ENCODE peak calls at places on chromosomes 16 and 17, in eight cellular contexts. Q is tibial artery, D is retinal pigment epithelial cell, H is lower lobe of right lung, B is AG10803, R is coronary artery, C is osteoblast, W is choroid plexus epithelial cell. N is an unnamed sample.

GRCh38 chr17:48444531-48445247 is 14.7 kb upstream of the SKAP1 start:
- DNase-seq in W (no peak), R (no peak), B (no peak), Q (no peak), C (no peak), D (no peak), H (no peak), N (no peak)

GRCh38 chr17:9875441-9875840 is 29.6 kb downstream of the RCVRN start:
- DNase-seq in D (no peak), R (peak), W (peak), C (no peak), Q (no peak), H (no peak), B (peak), N (peak)

GRCh38 chr17:39926588-39927100 is 757 bp downstream of the ORMDL3 start:
- DNase-seq in H (peak), Q (no peak), C (peak), B (peak), W (peak), R (peak), D (no peak), N (no peak)

GRCh38 chr16:3444032-3444388 is 530 bp downstream of the NAA60 start:
- DNase-seq in W (peak), R (no peak), B (peak), C (peak), H (peak), D (no peak), Q (no peak), N (no peak)

GRCh38 chr17:47239663-47240374 is 13.8 kb upstream of the ITGB3 start:
- DNase-seq in Q (peak), R (peak), C (peak), B (peak), H (no peak), D (peak), W (peak), N (peak)

GRCh38 chr16:63005356-63005755 is 969.1 kb upstream of the CDH8 start:
- DNase-seq in W (no peak), R (no peak), C (no peak), H (no peak), D (no peak), B (no peak), Q (no peak), N (no peak)

GRCh38 chr17:76384987-76385891 is 830 bp downstream of the SPHK1 start:
- DNase-seq in Q (peak), D (no peak), C (peak), R (no peak), W (peak), B (peak), H (no peak), N (no peak)

GRCh38 chr16:17519041-17519440 is 48.3 kb upstream of the XYLT1 start:
- DNase-seq in H (no peak), W (no peak), D (no peak), R (no peak), B (peak), C (no peak), Q (no peak), N (no peak)

GRCh38 chr16:84117482-84117843 is 721 bp upstream of the MBTPS1 start:
- DNase-seq in R (no peak), C (peak), D (no peak), H (no peak), B (peak), Q (no peak), W (peak), N (no peak)

GRCh38 chr17:67474081-67474661 is 97.1 kb downstream of the PITPNC1 start:
- DNase-seq in R (peak), W (peak), D (no peak), B (peak), H (no peak), C (no peak), Q (peak), N (no peak)

GRCh38 chr17:73902416-73903181 is 258.4 kb upstream of the SDK2 start:
- DNase-seq in W (no peak), D (no peak), Q (peak), R (no peak), B (no peak), H (no peak), C (no peak), N (no peak)

GRCh38 chr17:81960130-81960958 is 643 bp downstream of the NOTUM start:
- DNase-seq in R (no peak), Q (no peak), D (no peak), C (peak), B (no peak), H (no peak), W (no peak), N (no peak)

GRCh38 chr17:68576137-68576536 is 25.0 kb downstream of the FAM20A start:
- DNase-seq in C (no peak), W (no peak), D (no peak), Q (no peak), H (no peak), R (no peak), B (no peak), N (no peak)

GRCh38 chr17:18985475-18985874 is 19.1 kb downstream of the FAM83G start:
- DNase-seq in W (no peak), Q (no peak), B (no peak), D (no peak), C (no peak), R (no peak), H (no peak), N (no peak)

GRCh38 chr17:16929281-16929680 is 42.6 kb downstream of the TNFRSF13B start:
- DNase-seq in R (no peak), D (no peak), Q (no peak), C (peak), W (no peak), B (no peak), H (no peak), N (no peak)

GRCh38 chr17:44829558-44830358 is at the start of gene GJC1:
- DNase-seq in W (no peak), D (no peak), C (peak), Q (no peak), H (no peak), R (no peak), B (peak), N (no peak)

GRCh38 chr17:4230142-4230541 is 33.6 kb downstream of the ANKFY1 start:
- DNase-seq in Q (peak), H (no peak), R (no peak), W (peak), B (peak), C (peak), D (peak), N (peak)

GRCh38 chr17:83067071-83067717 is 12.2 kb upstream of the METRNL start:
- DNase-seq in Q (peak), R (peak), H (peak), B (no peak), W (no peak), C (peak), D (no peak), N (no peak)

GRCh38 chr17:42632949-42633444 is 23.5 kb downstream of the TUBG1 start:
- DNase-seq in C (no peak), W (no peak), R (no peak), B (no peak), D (no peak), Q (no peak), H (no peak), N (no peak)

GRCh38 chr16:13110124-13110796 is 208.9 kb downstream of the SHISA9 start:
- DNase-seq in Q (peak), B (peak), D (peak), W (peak), C (no peak), R (peak), H (no peak), N (peak)

GRCh38 chr16:89485701-89486246 is 4.6 kb downstream of the ANKRD11 start:
- DNase-seq in W (no peak), Q (no peak), B (no peak), D (no peak), R (no peak), H (no peak), C (no peak), N (no peak)

GRCh38 chr16:4679854-4680636 is 13.3 kb upstream of the NUDT16L1 start:
- DNase-seq in C (peak), B (no peak), R (no peak), D (no peak), W (no peak), Q (peak), H (peak), N (no peak)

GRCh38 chr17:8552582-8553320 is 77.8 kb downstream of the MYH10 start:
- DNase-seq in B (peak), H (no peak), W (peak), R (no peak), C (peak), D (no peak), Q (no peak), N (no peak)

GRCh38 chr17:31443386-31443785 is 51.9 kb downstream of the RAB11FIP4 start:
- DNase-seq in D (no peak), C (no peak), Q (no peak), R (no peak), W (no peak), H (no peak), B (no peak), N (no peak)

GRCh38 chr17:33686171-33686570 is 393.1 kb upstream of the ASIC2 start:
- DNase-seq in H (no peak), C (no peak), D (no peak), B (no peak), W (no peak), Q (no peak), R (no peak), N (no peak)

GRCh38 chr16:85471469-85472431 is 141.4 kb upstream of the GSE1 start:
- DNase-seq in H (peak), R (no peak), Q (no peak), B (no peak), W (no peak), C (no peak), D (no peak), N (no peak)

DNA sequence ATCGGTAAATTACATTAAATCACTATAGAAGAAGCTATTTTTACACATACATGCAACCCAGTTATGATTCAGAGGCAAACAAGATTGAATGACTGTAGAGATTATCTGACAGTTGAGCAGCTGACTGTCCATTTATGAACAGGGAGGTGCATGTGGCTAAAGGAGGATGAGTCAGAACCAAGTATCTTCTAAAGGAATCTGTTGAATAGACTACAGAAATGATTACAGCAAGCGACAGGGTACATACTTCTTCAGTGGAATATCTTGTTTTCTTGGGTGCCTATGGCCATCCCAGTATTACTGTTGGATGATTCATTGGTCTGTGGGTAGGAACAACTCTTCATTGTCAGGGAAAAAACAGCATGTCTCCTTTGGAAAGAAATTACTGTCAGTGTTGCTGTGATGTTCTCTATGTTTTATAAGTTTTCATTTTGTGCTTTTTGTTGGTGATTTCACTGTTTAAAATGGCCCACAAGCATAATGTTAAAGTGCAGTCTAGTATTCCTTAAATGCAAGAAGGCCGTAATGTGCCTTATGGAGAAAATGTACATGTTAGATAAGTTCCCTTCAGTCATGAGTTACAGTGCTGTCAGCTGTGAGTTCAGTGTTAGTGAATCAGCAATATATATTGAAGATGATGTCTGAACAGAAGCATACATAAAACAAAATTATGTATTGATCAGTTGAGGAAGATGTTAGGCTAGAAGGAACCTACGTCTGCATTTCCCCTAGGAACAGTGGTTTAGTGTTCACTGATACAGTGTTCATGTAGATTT is 27.0 kb downstream of the CBFB start:
- DNase-seq in R (no peak), D (peak), H (no peak), B (peak), C (peak), Q (no peak), W (peak), N (peak)
- H3K4me3 ChIP-seq in R (no peak), D (no peak), H (no peak), B (no peak), C (peak), Q (no peak), W (no peak), N (no peak)

DNA sequence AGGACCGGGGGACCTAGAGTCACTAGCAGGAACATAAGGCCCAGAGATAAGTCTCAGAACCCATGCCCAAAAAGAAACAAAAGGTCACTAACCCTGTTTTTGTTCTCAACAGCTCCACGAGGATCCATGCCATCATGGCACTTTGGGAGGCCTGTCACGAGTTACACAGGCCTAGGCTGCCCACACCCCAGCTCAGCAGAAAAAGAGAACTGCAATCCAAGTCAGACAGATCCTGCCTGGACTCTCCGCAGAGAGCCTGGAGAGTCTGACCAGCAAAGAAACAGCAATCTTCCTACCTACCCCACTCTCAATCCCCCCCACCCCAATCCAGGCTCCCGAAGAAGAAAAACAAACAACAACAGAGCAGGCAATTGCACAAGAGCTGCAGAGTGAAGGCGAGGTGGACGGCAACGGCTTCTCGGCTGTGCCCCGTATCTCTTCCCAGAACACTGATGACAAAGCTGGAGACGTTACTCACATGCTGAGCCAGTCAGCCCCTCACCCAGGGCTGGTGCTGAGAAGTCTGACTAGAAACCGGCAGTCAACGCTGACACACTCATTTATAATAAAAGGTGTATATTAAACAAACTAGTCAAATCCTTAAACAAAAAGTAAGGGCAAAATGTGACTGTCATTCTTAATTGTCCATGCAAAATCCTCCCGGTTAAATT is 89.4 kb downstream of the SMG6 start:
- DNase-seq in Q (peak), W (peak), C (peak), D (peak), H (no peak), R (peak), B (peak), N (no peak)
- H3K4me3 ChIP-seq in Q (no peak), W (peak), C (peak), D (no peak), H (no peak), R (peak), B (peak), N (peak)

DNA sequence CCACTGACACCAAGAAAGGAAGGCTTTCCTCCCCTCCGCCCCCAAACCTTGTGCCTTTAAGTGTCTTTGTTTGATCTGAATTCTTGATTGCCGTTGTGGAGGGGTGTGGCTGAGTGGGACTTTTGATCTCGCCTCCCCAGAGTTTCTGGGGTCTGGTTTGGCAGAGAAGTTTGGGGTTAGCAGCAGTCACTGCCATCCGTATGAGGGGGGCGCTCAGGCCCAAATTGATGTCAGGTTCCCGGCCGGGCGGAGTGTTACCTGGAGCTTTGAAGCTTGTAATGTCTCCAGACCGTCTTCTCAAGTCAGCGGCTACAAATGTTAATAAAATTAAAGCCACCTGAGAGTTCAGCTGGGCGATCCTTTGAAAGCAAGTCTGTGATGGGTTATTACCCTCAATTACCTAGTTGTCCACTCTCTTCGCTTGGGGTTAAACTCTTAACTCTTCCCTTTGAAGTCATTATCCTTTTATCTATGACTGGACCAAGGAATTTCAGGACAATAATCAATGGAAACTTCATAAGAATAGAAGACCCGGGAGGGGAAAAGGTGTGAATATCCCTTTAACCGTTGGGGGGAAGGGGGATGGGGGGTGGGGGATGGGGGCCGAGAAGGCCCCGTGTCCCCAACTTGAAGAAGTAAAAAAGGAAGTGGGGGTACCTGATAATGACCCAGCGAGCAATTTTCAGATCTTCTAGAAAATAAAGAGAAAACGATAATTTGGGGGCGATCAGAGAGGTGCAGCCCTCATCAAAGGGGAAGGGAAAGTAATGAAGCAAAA is 31.8 kb upstream of the AXIN2 start:
- DNase-seq in Q (no peak), R (no peak), B (no peak), W (no peak), D (no peak), C (no peak), H (no peak), N (no peak)
- H3K4me3 ChIP-seq in Q (no peak), R (no peak), B (peak), W (peak), D (peak), C (peak), H (no peak), N (peak)

DNA sequence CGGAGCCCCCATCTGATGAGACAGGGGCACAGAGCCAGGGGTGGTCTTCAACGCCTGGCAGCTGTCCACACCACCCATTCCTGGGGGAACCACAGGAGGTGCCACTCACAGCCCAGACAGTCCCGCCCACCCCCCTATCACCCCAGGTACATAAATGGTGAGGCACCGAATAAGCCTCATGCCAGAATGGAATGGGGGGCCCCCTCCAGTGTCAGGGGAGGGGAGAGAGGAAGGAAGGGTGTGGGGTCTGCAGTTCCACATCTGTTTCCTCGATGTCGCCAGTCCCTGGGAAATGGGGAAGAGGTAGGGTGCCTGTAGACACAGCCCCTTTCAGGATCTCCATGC is 1.7 kb downstream of the TMC6 start:
- DNase-seq in D (no peak), Q (no peak), C (peak), B (no peak), H (no peak), R (no peak), W (no peak), N (no peak)
- H3K4me3 ChIP-seq in D (peak), Q (no peak), C (no peak), B (no peak), H (peak), R (peak), W (no peak), N (peak)

GRCh38 chr17:750431-751037 is 1.5 kb downstream of the GEMIN4 start:
- DNase-seq in H (no peak), B (no peak), W (no peak), C (no peak), D (no peak), R (no peak), Q (no peak), N (no peak)
- H3K4me3 ChIP-seq in H (no peak), B (peak), W (no peak), C (peak), D (peak), R (peak), Q (peak), N (no peak)

GRCh38 chr17:72492494-72492893 is 371.7 kb downstream of the SOX9 start:
- DNase-seq in Q (no peak), R (no peak), D (no peak), W (no peak), B (no peak), H (no peak), C (no peak), N (no peak)
- H3K4me3 ChIP-seq in Q (no peak), R (no peak), D (no peak), W (no peak), B (no peak), H (no peak), C (no peak), N (no peak)

GRCh38 chr16:23836404-23837291 is 865 bp downstream of the PRKCB start:
- DNase-seq in Q (no peak), R (no peak), H (peak), C (no peak), W (no peak), D (no peak), B (no peak), N (no peak)

GRCh38 chr16:23838485-23839142 is 2.8 kb downstream of the PRKCB start:
- DNase-seq in D (no peak), W (no peak), C (no peak), H (no peak), Q (no peak), R (no peak), B (no peak), N (no peak)

GRCh38 chr16:23836078-23836403 is 258 bp downstream of the PRKCB start:
- DNase-seq in Q (no peak), D (no peak), H (peak), W (no peak), R (no peak), B (no peak), C (no peak), N (no peak)

GRCh38 chr16:23835390-23836077 is at the start of gene PRKCB:
- DNase-seq in B (peak), Q (peak), R (no peak), C (peak), H (peak), W (peak), D (no peak), N (no peak)

GRCh38 chr16:23837553-23838308 is 1.9 kb downstream of the PRKCB start:
- DNase-seq in D (no peak), C (peak), Q (no peak), R (no peak), W (no peak), H (no peak), B (no peak), N (no peak)
- H3K4me3 ChIP-seq in D (no peak), C (no peak), Q (peak), R (peak), W (no peak), H (peak), B (no peak), N (no peak)

GRCh38 chr17:52147431-52147830 is 11.1 kb downstream of the CA10 start:
- DNase-seq in Q (no peak), C (no peak), R (no peak), H (no peak), W (no peak), B (no peak), D (no peak), N (peak)

GRCh38 chr17:52148288-52148968 is 10.1 kb downstream of the CA10 start:
- DNase-seq in C (no peak), R (no peak), Q (no peak), H (no peak), W (no peak), D (no peak), B (no peak), N (no peak)

GRCh38 chr17:52148969-52149351 is 9.6 kb downstream of the CA10 start:
- DNase-seq in D (no peak), H (no peak), B (no peak), W (peak), R (no peak), C (no peak), Q (no peak), N (peak)

GRCh38 chr17:52149626-52150025 is 8.9 kb downstream of the CA10 start:
- DNase-seq in D (no peak), Q (no peak), W (no peak), R (no peak), B (no peak), C (no peak), H (no peak), N (no peak)

GRCh38 chr17:52147872-52148271 is 10.6 kb downstream of the CA10 start:
- DNase-seq in R (no peak), B (no peak), C (no peak), D (no peak), Q (no peak), H (no peak), W (peak), N (peak)
- H3K4me3 ChIP-seq in R (no peak), B (no peak), C (no peak), D (no peak), Q (no peak), H (no peak), W (no peak), N (no peak)